ENCODE peak calls at places on chromosomes 7 and 10, in four cellular contexts. X is mesenchymal stem cell, D is WERI-Rb-1, Z is ovary. I is an unnamed sample.
A peak's percentile ranks its signal among the peaks of the same experiment; 100 is the strongest.

GRCh38 chr7:151038951-151039849 is 9.1 kb upstream of the ASIC3 start:
- DNase-seq in X (peak; percentile 99), D (peak; percentile 59), Z (peak; percentile 73), I (no peak)

GRCh38 chr7:137985253-137985896 is 16.5 kb downstream of the CREB3L2 start:
- DNase-seq in X (no peak), D (no peak), Z (no peak), I (no peak)

GRCh38 chr7:27921081-27921836 is 181.3 kb downstream of the TAX1BP1 start:
- DNase-seq in X (peak; percentile 91), D (peak; percentile 55), Z (peak; percentile 25), I (no peak)

GRCh38 chr10:132702601-132703304 is 83.2 kb downstream of the NKX6-2 start:
- DNase-seq in X (no peak), D (no peak), Z (no peak), I (no peak)

GRCh38 chr10:131260031-131260430 is 51.5 kb downstream of the TCERG1L start:
- DNase-seq in X (no peak), D (no peak), Z (no peak), I (no peak)

GRCh38 chr7:768881-769504 is 41.9 kb upstream of the PRKAR1B start:
- DNase-seq in X (no peak), D (peak; percentile 87), Z (peak; percentile 89), I (no peak)

GRCh38 chr7:99827040-99827778 is 604 bp upstream of the CYP3A43 start:
- DNase-seq in X (no peak), D (no peak), Z (no peak), I (no peak)

GRCh38 chr7:32164341-32164996 is 94.3 kb upstream of the PDE1C start:
- DNase-seq in X (peak; percentile 74), D (peak; percentile 48), Z (no peak), I (peak; percentile 26)

GRCh38 chr10:54402576-54402975 is 398.5 kb downstream of the PCDH15 start:
- DNase-seq in X (peak; percentile 45), D (peak; percentile 12), Z (no peak), I (no peak)

GRCh38 chr7:81299272-81299671 is 380.4 kb upstream of the SEMA3C start:
- DNase-seq in X (peak; percentile 98), D (no peak), Z (no peak), I (peak; percentile 87)

GRCh38 chr7:155610633-155611193 is 33.7 kb upstream of the RBM33 start:
- DNase-seq in X (no peak), D (no peak), Z (no peak), I (no peak)

GRCh38 chr7:150824379-150825177 is 24.0 kb downstream of the TMEM176A start:
- DNase-seq in X (no peak), D (no peak), Z (no peak), I (no peak)

GRCh38 chr10:43362191-43362839 is 9.1 kb upstream of the FXYD4 start:
- DNase-seq in X (peak; percentile 88), D (no peak), Z (peak; percentile 94), I (peak; percentile 73)

GRCh38 chr7:2978403-2978802 is 65.3 kb downstream of the CARD11 start:
- DNase-seq in X (no peak), D (no peak), Z (peak; percentile 34), I (no peak)

GRCh38 chr7:1031716-1032455 is 12.5 kb upstream of the GPR146 start:
- DNase-seq in X (no peak), D (no peak), Z (no peak), I (no peak)

GRCh38 chr10:16891375-16892313 is 74.4 kb upstream of the RSU1 start:
- DNase-seq in X (peak; percentile 82), D (peak; percentile 43), Z (peak; percentile 64), I (peak; percentile 85)

GRCh38 chr10:46542567-46543323 is 13.7 kb downstream of the GPRIN2 start:
- DNase-seq in X (no peak), D (peak; percentile 8), Z (no peak), I (no peak)

GRCh38 chr10:63922714-63923317 is 401.6 kb downstream of the REEP3 start:
- DNase-seq in X (no peak), D (no peak), Z (no peak), I (no peak)

GRCh38 chr7:77239471-77239870 is 39.9 kb upstream of the FGL2 start:
- DNase-seq in X (no peak), D (no peak), Z (no peak), I (no peak)

GRCh38 chr10:128186959-128187787 is 61.0 kb upstream of the MKI67 start:
- DNase-seq in X (no peak), D (no peak), Z (no peak), I (no peak)

GRCh38 chr7:154419344-154419743 is 367.1 kb downstream of the DPP6 start:
- DNase-seq in X (no peak), D (no peak), Z (no peak), I (no peak)

GRCh38 chr10:118343115-118343514 is 991 bp upstream of the FAM204A start:
- DNase-seq in X (peak; percentile 39), D (no peak), Z (no peak), I (peak; percentile 14)

GRCh38 chr10:132728741-132729140 is 57.2 kb downstream of the NKX6-2 start:
- DNase-seq in X (no peak), D (no peak), Z (no peak), I (no peak)

GRCh38 chr7:44307301-44307900 is 18.0 kb downstream of the CAMK2B start:
- DNase-seq in X (peak; percentile 55), D (peak; percentile 70), Z (peak; percentile 12), I (no peak)

GRCh38 chr7:44959433-44959951 is 19.3 kb downstream of the MYO1G start:
- DNase-seq in X (peak; percentile 22), D (no peak), Z (no peak), I (peak; percentile 46)

GRCh38 chr7:87541648-87542047 is 59.0 kb downstream of the ABCB1 start:
- DNase-seq in X (no peak), D (no peak), Z (no peak), I (no peak)

GRCh38 chr7:155066417-155066950 is 3.6 kb upstream of the HTR5A start:
- DNase-seq in X (no peak), D (no peak), Z (no peak), I (peak; percentile 37)

GRCh38 chr7:51124321-51124720 is 192.3 kb downstream of the COBL start:
- DNase-seq in X (no peak), D (no peak), Z (no peak), I (no peak)

GRCh38 chr7:35261476-35262285 is 7.8 kb upstream of the TBX20 start:
- DNase-seq in X (no peak), D (no peak), Z (no peak), I (no peak)

GRCh38 chr10:84256510-84257342 is 11.9 kb downstream of the RGR start:
- DNase-seq in X (no peak), D (peak; percentile 72), Z (peak; percentile 26), I (no peak)

GRCh38 chr7:102432476-102433318 is 678 bp upstream of the ORAI2 start:
- DNase-seq in X (no peak), D (peak; percentile 39), Z (no peak), I (no peak)

DNA sequence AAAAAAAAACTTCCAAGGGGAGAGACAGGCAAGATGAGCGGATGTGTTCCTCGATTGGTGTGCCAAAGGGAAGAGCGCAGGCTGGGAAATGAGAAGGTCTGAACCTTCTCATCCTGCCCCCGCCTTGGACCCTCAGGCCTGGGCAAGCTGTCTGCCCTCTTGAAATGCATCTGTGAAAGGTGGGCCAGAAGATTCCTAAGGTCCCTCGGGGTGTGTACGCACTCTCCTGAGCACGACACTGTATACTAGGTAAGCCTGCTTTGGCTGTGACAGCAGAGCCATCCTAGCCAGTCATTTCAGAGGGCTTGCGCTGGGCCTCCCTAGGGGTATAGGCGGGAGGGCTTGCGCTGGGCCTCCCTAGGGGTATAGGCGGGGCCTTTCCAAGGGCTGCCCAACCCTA is 26.8 kb downstream of the PODXL start:
- DNase-seq in X (no peak), D (no peak), Z (no peak), I (no peak)
- H3K27ac ChIP-seq in X (no peak overlapping the region), D (no peak overlapping the region), Z (no peak overlapping the region), I (no peak overlapping the region)

DNA sequence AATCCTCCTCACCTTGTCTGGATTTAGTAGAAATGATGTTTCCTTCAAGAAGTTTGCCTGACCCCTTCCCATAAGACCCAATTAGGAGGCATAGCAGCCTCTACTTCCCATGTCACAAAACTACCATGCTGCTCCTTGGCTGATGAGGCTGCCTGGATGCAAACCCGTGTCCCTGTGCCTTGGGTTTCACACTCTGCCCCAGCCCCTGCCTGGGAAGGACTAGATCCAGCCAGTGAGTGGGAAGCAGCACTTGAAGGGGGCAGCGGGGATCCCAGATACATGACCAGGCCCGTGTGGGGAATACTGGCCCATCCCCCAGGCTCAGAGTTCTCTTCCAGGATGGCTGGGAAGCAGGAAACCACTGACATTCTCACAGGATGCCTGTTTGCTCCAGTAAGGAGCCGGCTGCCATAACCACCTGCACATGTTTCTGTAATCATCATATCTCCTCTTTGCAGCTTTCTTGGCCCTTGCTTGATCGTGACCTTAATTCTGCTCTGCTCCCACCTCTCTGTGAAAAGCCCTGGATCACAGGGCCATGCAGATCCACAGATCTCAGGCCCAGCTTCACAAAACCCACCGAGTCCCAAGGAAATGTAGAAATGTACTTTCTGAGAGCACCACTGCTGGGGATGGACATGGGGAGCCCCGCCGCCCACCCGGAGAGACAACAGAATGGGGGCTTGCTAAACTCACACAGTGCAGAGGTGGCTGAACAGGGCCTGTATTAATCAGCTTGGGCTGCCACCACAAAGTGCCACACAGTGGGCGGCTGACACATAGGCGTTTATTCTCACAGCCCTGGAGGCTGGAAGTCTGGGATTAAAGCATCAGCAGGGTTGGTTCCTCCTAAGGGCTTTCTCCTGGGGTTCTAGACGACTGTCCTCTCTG is 287.8 kb upstream of the IGFBP3 start:
- DNase-seq in X (no peak), D (no peak), Z (no peak), I (no peak)
- H3K27ac ChIP-seq in X (no peak overlapping the region), D (no peak overlapping the region), Z (no peak overlapping the region), I (no peak overlapping the region)

GRCh38 chr7:14888904-14889482 is 13.6 kb downstream of the DGKB start:
- DNase-seq in X (peak; percentile 3), D (no peak), Z (no peak), I (no peak)
- H3K27ac ChIP-seq in X (no peak overlapping the region), D (no peak overlapping the region), Z (no peak overlapping the region), I (no peak overlapping the region)

GRCh38 chr10:109887776-109888175 is 35.5 kb downstream of the XPNPEP1 start:
- DNase-seq in X (no peak), D (no peak), Z (no peak), I (no peak)
- H3K27ac ChIP-seq in X (no peak overlapping the region), D (no peak overlapping the region), Z (no peak overlapping the region), I (no peak overlapping the region)

DNA sequence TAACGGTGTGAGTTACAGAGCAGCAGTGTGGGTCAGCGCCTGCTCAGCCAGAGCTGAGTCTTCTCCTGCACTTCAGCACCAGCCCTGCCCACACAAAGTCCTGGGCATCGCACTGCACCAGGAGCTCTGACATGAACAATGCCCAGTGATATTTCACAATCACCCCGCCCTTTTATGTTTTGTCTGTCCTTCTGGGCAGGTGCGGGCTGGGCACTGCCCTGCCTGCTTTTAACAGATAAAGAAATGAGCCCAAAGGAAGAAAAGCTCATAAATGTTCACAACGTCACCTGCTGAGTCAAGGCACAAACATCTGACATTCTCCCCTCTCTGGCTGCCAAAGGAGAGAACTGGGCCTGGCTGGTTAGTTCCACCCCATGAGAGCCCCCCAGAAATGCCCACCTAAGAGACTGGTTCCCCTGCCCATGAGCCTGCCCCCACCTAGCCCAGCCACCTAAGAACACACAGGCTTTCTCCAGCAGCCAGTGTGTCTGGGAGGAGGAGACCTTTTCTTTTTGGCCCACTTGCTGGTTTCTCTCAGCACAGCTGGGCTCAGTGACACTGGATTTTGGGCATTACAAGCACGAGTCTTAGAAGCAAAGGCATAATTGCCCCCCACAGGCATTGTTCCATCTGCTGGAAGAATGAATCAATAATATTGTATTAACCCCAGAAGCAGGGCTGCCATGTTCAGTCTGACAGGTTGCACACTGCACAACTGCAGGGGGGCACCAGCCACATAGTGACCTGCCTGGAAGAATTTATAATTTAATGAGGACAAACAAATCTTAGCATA is 22.3 kb downstream of the CALML3 start:
- DNase-seq in X (peak; percentile 57), D (no peak), Z (peak; percentile 25), I (no peak)
- H3K27ac ChIP-seq in X (peak overlapping the region; percentile 81), D (no peak overlapping the region), Z (no peak overlapping the region), I (peak overlapping the region; percentile 100)

GRCh38 chr10:600876-601275 is 88.6 kb downstream of the DIP2C start:
- DNase-seq in X (no peak), D (no peak), Z (no peak), I (no peak)
- H3K27ac ChIP-seq in X (peak overlapping the region; percentile 19), D (no peak overlapping the region), Z (no peak overlapping the region), I (no peak overlapping the region)